ENCODE peak calls at places on chromosomes 7 and 10, in seven cellular contexts. U is transverse colon, F is OCI-LY7, W is psoas muscle, N is neuronal stem cell, V is keratinocyte, D is heart left ventricle. O is an unnamed sample. For H3K36me3, the result is how much of the 10 kb centered on the place peaks cover.

GRCh38 chr7:24971333-24972165 is 8.4 kb downstream of the OSBPL3 start:
- DNase-seq in U (no peak), F (no peak), W (peak), N (no peak), V (peak), D (no peak), O (no peak)

GRCh38 chr10:102231357-102232318 is 5.5 kb downstream of the ELOVL3 start:
- DNase-seq in U (peak), F (peak), W (peak), N (no peak), V (no peak), D (peak), O (peak)

GRCh38 chr7:103065666-103066065 is 8.9 kb downstream of the FBXL13 start:
- DNase-seq in U (peak), F (peak), W (peak), N (peak), V (peak), D (no peak), O (peak)

GRCh38 chr7:86645174-86645566 is 1.5 kb downstream of the GRM3 start:
- DNase-seq in U (no peak), F (no peak), W (no peak), N (peak), V (no peak), D (no peak), O (no peak)

GRCh38 chr7:94710256-94710655 is 54.3 kb upstream of the SGCE start:
- DNase-seq in U (no peak), F (no peak), W (no peak), N (no peak), V (no peak), D (no peak), O (no peak)

GRCh38 chr7:132386249-132386681 is 190.0 kb downstream of the PLXNA4 start:
- DNase-seq in U (peak), F (no peak), W (peak), N (no peak), V (no peak), D (peak), O (no peak)

GRCh38 chr7:109835577-109835976 is 1255.3 kb upstream of the LRRN3 start:
- DNase-seq in U (no peak), F (no peak), W (no peak), N (no peak), V (no peak), D (no peak), O (no peak)

GRCh38 chr7:135466442-135467206 is 43.3 kb downstream of the CNOT4 start:
- DNase-seq in U (no peak), F (no peak), W (no peak), N (no peak), V (no peak), D (no peak), O (peak)

GRCh38 chr7:82411732-82412131 is 31.8 kb downstream of the CACNA2D1 start:
- DNase-seq in U (no peak), F (no peak), W (no peak), N (no peak), V (no peak), D (no peak), O (no peak)

GRCh38 chr7:24718431-24718831 is 38.8 kb downstream of the GSDME start:
- DNase-seq in U (no peak), F (peak), W (no peak), N (no peak), V (no peak), D (no peak), O (no peak)

GRCh38 chr7:149450821-149451220 is 10.0 kb downstream of the ZNF777 start:
- DNase-seq in U (no peak), F (no peak), W (no peak), N (no peak), V (no peak), D (no peak), O (no peak)

GRCh38 chr10:95438781-95439180 is 122.4 kb downstream of the SORBS1 start:
- DNase-seq in U (no peak), F (no peak), W (no peak), N (no peak), V (no peak), D (no peak), O (no peak)

GRCh38 chr7:65554-65953 is 126.8 kb upstream of the FAM20C start:
- DNase-seq in U (no peak), F (no peak), W (peak), N (no peak), V (no peak), D (peak), O (no peak)

GRCh38 chr10:44206127-44206818 is 178.6 kb downstream of the CXCL12 start:
- DNase-seq in U (no peak), F (no peak), W (no peak), N (no peak), V (no peak), D (no peak), O (no peak)

GRCh38 chr10:4303045-4303444 is 518.0 kb upstream of the KLF6 start:
- DNase-seq in U (no peak), F (no peak), W (no peak), N (no peak), V (no peak), D (no peak), O (no peak)

DNA sequence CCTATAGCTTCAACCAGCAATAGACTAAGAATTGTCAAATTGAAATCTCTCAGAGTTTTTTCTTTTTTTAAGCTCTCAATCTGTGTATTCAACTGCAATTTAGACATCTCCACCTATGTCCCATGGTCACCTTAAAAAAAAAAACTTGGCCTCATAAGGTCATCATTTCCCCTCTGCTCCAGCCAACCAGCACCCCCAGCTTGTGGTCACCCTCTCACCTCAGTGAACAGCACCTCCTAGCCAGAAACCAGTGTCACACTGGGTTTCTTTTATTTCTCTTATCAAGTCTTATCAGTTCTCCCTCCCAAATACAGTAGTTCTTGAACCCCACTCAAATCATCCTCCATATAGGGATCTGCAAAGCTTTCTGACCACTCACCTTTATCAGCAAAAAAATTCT is 4.0 kb downstream of the ITGB1 start:
- DNase-seq in U (no peak), F (no peak), W (no peak), N (no peak), V (no peak), D (no peak), O (no peak)
- H3K4me3 ChIP-seq in U (no peak), F (peak), W (peak), N (no peak), V (peak), D (peak), O (peak)

DNA sequence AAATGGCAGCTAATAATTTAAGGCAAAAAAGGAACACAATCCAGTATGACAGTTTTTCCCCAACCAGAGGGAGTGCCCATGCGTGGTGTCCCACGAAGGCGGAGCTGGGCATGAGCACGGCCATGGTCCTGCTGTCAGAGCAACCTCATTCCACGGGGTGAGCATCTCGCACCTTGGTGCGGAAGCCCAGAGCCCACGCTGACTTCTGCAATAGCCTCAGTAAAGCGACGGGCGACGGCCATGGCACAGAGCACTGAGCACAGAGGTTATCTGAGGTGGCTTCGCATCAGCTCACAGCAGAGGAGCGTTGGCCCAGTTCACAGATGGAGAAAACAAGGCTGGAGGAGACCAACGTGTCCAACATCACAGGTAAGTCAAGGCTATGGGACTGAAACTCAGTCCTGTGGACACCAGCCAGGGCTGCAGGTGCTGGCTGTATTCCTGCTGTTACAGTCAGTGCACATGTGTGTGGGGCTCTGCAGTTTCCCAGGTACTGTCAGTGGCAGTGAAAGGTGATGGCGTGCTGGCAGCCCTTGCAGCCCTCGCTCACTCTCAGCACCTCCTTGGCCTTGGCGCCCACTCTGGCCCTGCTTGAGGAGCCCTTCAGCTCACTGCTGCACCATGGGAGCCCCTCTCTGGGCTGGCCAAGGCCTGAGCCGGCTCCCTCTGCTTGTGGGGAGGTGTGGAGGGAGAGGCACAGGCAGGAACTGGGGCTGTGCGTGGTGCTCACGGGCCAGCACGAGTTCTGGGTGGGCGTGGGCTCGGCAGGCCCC is 525.6 kb downstream of the PTPRN2 start:
- DNase-seq in U (no peak), F (no peak), W (no peak), N (no peak), V (no peak), D (no peak), O (no peak)
- H3K36me3 ChIP-seq in U (under half), F (under half), W (under half), N (under half), V (under half), D (under half), O (under half)

GRCh38 chr7:90625562-90625961 is 29.4 kb downstream of the CDK14 start:
- DNase-seq in U (peak), F (no peak), W (peak), N (peak), V (no peak), D (peak), O (no peak)
- H3K4me3 ChIP-seq in U (no peak), F (no peak), W (no peak), N (no peak), V (no peak), D (peak), O (no peak)

DNA sequence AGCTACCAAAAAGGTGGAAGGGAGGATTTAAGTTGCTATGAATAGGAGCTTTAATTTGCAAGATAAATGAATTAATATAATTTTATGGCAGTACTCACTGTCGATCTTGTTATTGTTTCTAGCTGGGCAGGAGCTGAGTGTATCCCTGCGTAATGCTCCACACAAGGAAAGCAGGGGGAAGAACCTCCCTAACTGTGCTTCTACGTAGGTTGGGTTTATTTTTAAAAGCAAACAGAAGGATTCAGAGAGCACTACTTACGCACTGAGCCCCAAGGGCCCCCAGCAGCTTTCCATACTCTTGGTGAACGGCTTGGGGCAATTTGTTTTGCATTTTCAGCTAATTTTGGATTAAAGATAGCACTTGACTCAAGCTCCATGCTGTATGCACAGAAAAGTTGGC is 9.6 kb downstream of the DUSP5 start:
- DNase-seq in U (no peak), F (no peak), W (no peak), N (no peak), V (no peak), D (no peak), O (no peak)
- H3K36me3 ChIP-seq in U (under half), F (under half), W (under half), N (under half), V (half or more), D (half or more), O (under half)

DNA sequence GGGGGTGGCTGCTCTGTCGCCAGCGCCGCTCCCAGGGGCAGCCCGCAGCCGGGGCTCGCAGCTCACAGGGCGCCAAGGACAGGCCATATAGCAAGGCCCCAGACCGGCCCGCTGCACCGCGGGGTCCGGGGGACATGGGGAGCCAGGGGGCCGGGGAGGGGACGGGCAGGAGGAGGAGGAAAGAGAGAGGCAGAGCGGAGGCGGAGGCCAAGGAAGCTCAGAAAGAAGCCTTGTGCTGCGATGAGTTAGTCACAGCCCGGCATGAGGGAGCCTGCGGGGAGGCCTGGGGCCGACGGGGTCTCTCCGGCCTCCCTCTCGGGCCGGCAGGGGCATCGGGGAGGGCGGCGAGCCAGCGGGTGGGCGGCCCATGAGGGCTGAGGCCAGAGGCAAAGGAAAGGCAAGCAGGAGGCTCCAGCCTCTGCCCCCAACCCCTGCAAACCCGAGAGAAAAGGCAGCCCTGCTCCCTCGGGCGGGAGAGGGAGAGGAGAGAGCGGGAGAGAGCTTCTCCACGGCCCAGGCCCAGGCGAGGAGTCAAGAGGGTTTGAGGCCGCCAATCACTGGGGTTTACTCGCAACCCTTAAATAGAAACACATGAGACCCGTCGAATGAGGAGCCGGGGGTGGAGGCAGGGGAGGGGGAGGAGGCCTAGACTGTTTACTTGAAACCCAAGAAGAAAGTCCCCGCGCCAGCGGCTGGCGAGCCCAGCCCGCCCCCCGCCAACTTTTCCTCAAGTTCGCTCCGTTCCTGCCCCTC is 167.9 kb downstream of the NEURL1 start:
- DNase-seq in U (peak), F (no peak), W (peak), N (peak), V (no peak), D (peak), O (peak)
- H3K4me3 ChIP-seq in U (peak), F (no peak), W (peak), N (no peak), V (no peak), D (peak), O (no peak)

GRCh38 chr7:17339139-17339538 is 40.7 kb downstream of the AHR start:
- DNase-seq in U (no peak), F (no peak), W (no peak), N (no peak), V (no peak), D (no peak), O (no peak)

GRCh38 chr7:17339952-17340351 is 41.5 kb downstream of the AHR start:
- DNase-seq in U (no peak), F (no peak), W (no peak), N (no peak), V (no peak), D (no peak), O (no peak)

GRCh38 chr7:17331891-17332501 is 33.5 kb downstream of the AHR start:
- DNase-seq in U (no peak), F (no peak), W (no peak), N (no peak), V (no peak), D (no peak), O (no peak)

GRCh38 chr7:17333227-17333626 is 34.8 kb downstream of the AHR start:
- DNase-seq in U (no peak), F (no peak), W (no peak), N (no peak), V (no peak), D (no peak), O (no peak)

DNA sequence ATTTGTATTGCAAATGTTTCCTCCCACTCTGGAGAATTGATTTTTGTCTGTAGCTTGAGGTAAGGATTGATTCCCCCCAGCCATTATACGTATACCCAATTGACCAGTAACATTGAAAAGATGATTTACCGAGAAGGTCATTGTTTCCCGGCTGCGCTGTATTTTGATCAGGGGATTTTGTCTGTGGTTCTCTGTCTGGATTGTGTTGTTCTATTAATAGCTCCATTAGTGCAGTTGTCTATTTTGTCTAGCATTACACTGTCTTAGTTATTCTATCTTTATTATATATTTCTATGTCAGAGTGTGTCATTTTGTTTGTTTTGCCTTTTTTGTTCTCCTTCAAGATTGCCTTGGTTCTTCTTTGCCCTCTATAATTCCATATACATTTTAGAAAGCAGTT is 37.7 kb downstream of the AHR start:
- DNase-seq in U (no peak), F (no peak), W (no peak), N (no peak), V (no peak), D (no peak), O (no peak)
- H3K36me3 ChIP-seq in U (under half), F (under half), W (under half), N (half or more), V (under half), D (half or more), O (half or more)

DNA sequence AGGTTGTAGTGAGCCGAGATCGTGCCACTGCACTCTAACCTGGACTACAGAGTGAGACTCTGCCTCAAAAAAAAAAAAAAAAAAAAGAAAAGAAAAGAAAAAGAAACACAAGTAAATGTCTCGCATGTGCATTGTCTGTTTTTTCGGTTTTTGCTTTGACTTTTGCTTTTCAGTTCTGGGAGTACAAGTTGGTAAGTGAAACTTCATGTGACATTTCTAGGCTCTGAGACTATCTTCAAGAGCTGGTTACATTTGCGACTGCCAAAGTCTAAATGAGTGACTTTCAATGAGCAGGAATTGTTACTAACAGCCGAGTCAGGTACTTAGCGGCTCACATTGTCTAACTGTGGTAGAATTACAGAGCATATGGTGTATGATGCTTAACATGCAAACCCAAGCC is 107.0 kb upstream of the CELF2 start:
- DNase-seq in U (no peak), F (no peak), W (no peak), N (no peak), V (no peak), D (no peak), O (no peak)
- H3K4me3 ChIP-seq in U (no peak), F (no peak), W (no peak), N (no peak), V (peak), D (no peak), O (no peak)

GRCh38 chr7:74240482-74240881 is 13.7 kb downstream of the RFC2 start:
- DNase-seq in U (peak), F (no peak), W (no peak), N (no peak), V (no peak), D (no peak), O (no peak)

GRCh38 chr7:74234549-74234948 is 19.6 kb downstream of the RFC2 start:
- DNase-seq in U (no peak), F (peak), W (no peak), N (no peak), V (no peak), D (no peak), O (no peak)

GRCh38 chr7:74233655-74234280 is 20.4 kb downstream of the RFC2 start:
- DNase-seq in U (no peak), F (no peak), W (no peak), N (no peak), V (no peak), D (no peak), O (no peak)

GRCh38 chr7:74235525-74236269 is 18.5 kb downstream of the RFC2 start:
- DNase-seq in U (no peak), F (no peak), W (no peak), N (no peak), V (no peak), D (no peak), O (no peak)

DNA sequence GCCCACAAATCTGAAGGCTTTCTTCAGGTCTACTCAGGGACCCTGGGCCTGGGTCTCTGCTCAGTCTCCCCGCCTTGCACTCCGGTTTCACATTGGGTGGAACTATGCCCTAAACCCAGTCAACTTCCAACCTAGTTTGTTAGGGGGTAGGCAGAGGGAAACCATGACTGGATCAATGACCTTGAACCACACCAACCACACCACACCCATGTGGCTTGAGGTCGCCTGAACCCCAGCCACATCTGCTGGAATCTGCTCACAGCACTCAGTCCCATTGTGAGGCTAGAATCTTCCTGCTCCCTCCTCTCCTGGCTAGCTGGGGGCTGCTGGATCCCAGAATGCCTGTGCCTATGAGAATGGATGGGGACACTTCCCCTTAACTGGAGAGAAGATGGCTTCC is 17.9 kb downstream of the RFC2 start:
- DNase-seq in U (no peak), F (no peak), W (no peak), N (no peak), V (no peak), D (no peak), O (no peak)
- H3K36me3 ChIP-seq in U (under half), F (half or more), W (under half), N (half or more), V (under half), D (half or more), O (half or more)

GRCh38 chr10:92848037-92848440 is 281 bp upstream of the EXOC6 start:
- DNase-seq in U (no peak), F (no peak), W (no peak), N (no peak), V (no peak), D (no peak), O (no peak)

GRCh38 chr10:92848441-92849233 is at the start of gene EXOC6:
- DNase-seq in U (peak), F (peak), W (peak), N (peak), V (no peak), D (peak), O (peak)

GRCh38 chr10:92849576-92850090 is 1.3 kb downstream of the EXOC6 start:
- DNase-seq in U (no peak), F (no peak), W (no peak), N (no peak), V (no peak), D (no peak), O (no peak)

GRCh38 chr10:92850186-92850585 is 1.9 kb downstream of the EXOC6 start:
- DNase-seq in U (no peak), F (no peak), W (no peak), N (no peak), V (no peak), D (no peak), O (no peak)

GRCh38 chr10:92849234-92849525 is 860 bp downstream of the EXOC6 start:
- DNase-seq in U (no peak), F (no peak), W (no peak), N (no peak), V (no peak), D (no peak), O (no peak)
- H3K4me3 ChIP-seq in U (peak), F (peak), W (peak), N (peak), V (peak), D (peak), O (peak)

GRCh38 chr10:6217621-6218020 is 14.9 kb downstream of the PFKFB3 start:
- DNase-seq in U (no peak), F (no peak), W (no peak), N (no peak), V (no peak), D (no peak), O (no peak)
- H3K36me3 ChIP-seq in U (under half), F (half or more), W (under half), N (half or more), V (under half), D (half or more), O (half or more)